ENCODE peak calls at places on chromosome 6, in five cellular contexts. One of them, this sample, is unnamed.

GRCh38 chr6:15588966-15589634 is 73.7 kb downstream of the DTNBP1 start:
- DNase-seq in HepG2: no peak
- DNase-seq in GM12878: no peak
- DNase-seq in SK-N-SH: no peak
- DNase-seq in HCT116: no peak
- DNase-seq in this sample: no peak

GRCh38 chr6:88013015-88013414 is 34.6 kb upstream of the SPACA1 start:
- DNase-seq in GM12878: no peak
- DNase-seq in HCT116: no peak
- DNase-seq in HepG2: no peak
- DNase-seq in SK-N-SH: no peak
- DNase-seq in this sample: no peak

GRCh38 chr6:2990179-2990931 is 9.3 kb upstream of the NQO2 start:
- DNase-seq in HCT116: no peak
- DNase-seq in GM12878: no peak
- DNase-seq in SK-N-SH: no peak
- DNase-seq in HepG2: no peak
- DNase-seq in this sample: no peak

GRCh38 chr6:118297821-118298220 is 250.3 kb upstream of the PLN start:
- DNase-seq in SK-N-SH: no peak
- DNase-seq in HCT116: no peak
- DNase-seq in GM12878: no peak
- DNase-seq in HepG2: no peak
- DNase-seq in this sample: no peak

GRCh38 chr6:64415936-64416335 is 780.3 kb downstream of the PHF3 start:
- DNase-seq in HepG2: no peak
- DNase-seq in SK-N-SH: no peak
- DNase-seq in GM12878: no peak
- DNase-seq in HCT116: no peak
- DNase-seq in this sample: no peak

GRCh38 chr6:387293-387694 is 4.3 kb upstream of the IRF4 start:
- DNase-seq in HCT116: no peak
- DNase-seq in SK-N-SH: no peak
- DNase-seq in GM12878: no peak
- DNase-seq in HepG2: no peak
- DNase-seq in this sample: peak; percentile 52

GRCh38 chr6:113584767-113585166 is 272.4 kb upstream of the MARCKS start:
- DNase-seq in HCT116: no peak
- DNase-seq in GM12878: no peak
- DNase-seq in SK-N-SH: no peak
- DNase-seq in HepG2: no peak
- DNase-seq in this sample: no peak

GRCh38 chr6:14966111-14966901 is 279.6 kb upstream of the JARID2 start:
- DNase-seq in HepG2: no peak
- DNase-seq in HCT116: no peak
- DNase-seq in GM12878: no peak
- DNase-seq in SK-N-SH: no peak
- DNase-seq in this sample: no peak

GRCh38 chr6:71045296-71045695 is 88.4 kb upstream of the B3GAT2 start:
- DNase-seq in SK-N-SH: no peak
- DNase-seq in HCT116: no peak
- DNase-seq in HepG2: no peak
- DNase-seq in GM12878: no peak
- DNase-seq in this sample: no peak

GRCh38 chr6:131740161-131740560 is 29.3 kb upstream of the CTAGE9 start:
- DNase-seq in HepG2: no peak
- DNase-seq in SK-N-SH: no peak
- DNase-seq in GM12878: no peak
- DNase-seq in HCT116: no peak
- DNase-seq in this sample: no peak

GRCh38 chr6:20034408-20034769 is 177.9 kb downstream of the MBOAT1 start:
- DNase-seq in HepG2: no peak
- DNase-seq in GM12878: no peak
- DNase-seq in SK-N-SH: no peak
- DNase-seq in HCT116: no peak
- DNase-seq in this sample: no peak

GRCh38 chr6:137768935-137769334 is 98.1 kb upstream of the TNFAIP3 start:
- DNase-seq in GM12878: no peak
- DNase-seq in SK-N-SH: no peak
- DNase-seq in HCT116: no peak
- DNase-seq in HepG2: no peak
- DNase-seq in this sample: no peak

GRCh38 chr6:26045046-26045938 is 41.9 kb upstream of the HFE start:
- DNase-seq in HCT116: no peak
- DNase-seq in GM12878: peak; percentile 99
- DNase-seq in HepG2: peak; percentile 99
- DNase-seq in SK-N-SH: peak; percentile 77
- DNase-seq in this sample: peak; percentile 97

GRCh38 chr6:32982702-32983492 is 14.5 kb downstream of the BRD2 start:
- DNase-seq in SK-N-SH: no peak
- DNase-seq in HCT116: no peak
- DNase-seq in HepG2: no peak
- DNase-seq in GM12878: no peak
- DNase-seq in this sample: no peak

GRCh38 chr6:52984247-52984646 is 10.8 kb downstream of the GSTA4 start:
- DNase-seq in GM12878: peak; percentile 31
- DNase-seq in SK-N-SH: no peak
- DNase-seq in HCT116: no peak
- DNase-seq in HepG2: no peak
- DNase-seq in this sample: peak; percentile 2

GRCh38 chr6:120869397-120869796 is 464.9 kb downstream of the TBC1D32 start:
- DNase-seq in HepG2: no peak
- DNase-seq in GM12878: no peak
- DNase-seq in SK-N-SH: no peak
- DNase-seq in HCT116: no peak
- DNase-seq in this sample: peak; percentile 5

GRCh38 chr6:5401845-5402738 is 140.8 kb downstream of the FARS2 start:
- DNase-seq in GM12878: no peak
- DNase-seq in HepG2: peak; percentile 19
- DNase-seq in SK-N-SH: no peak
- DNase-seq in HCT116: peak; percentile 12
- DNase-seq in this sample: peak; percentile 32
- TF ChIP-seq JUND in GM12878: no peak
- TF ChIP-seq JUND in HepG2: no peak
- TF ChIP-seq JUND in SK-N-SH: no peak
- TF ChIP-seq JUND in HCT116: no peak
- TF ChIP-seq JUND in this sample: no peak

GRCh38 chr6:13428528-13429405 is 58.6 kb downstream of the GFOD1 start:
- DNase-seq in HCT116: no peak
- DNase-seq in HepG2: no peak
- DNase-seq in SK-N-SH: no peak
- DNase-seq in GM12878: peak; percentile 27
- DNase-seq in this sample: no peak
- TF ChIP-seq JUND in HCT116: no peak
- TF ChIP-seq JUND in HepG2: no peak
- TF ChIP-seq JUND in SK-N-SH: no peak
- TF ChIP-seq JUND in GM12878: peak; percentile 23
- TF ChIP-seq JUND in this sample: no peak

DNA sequence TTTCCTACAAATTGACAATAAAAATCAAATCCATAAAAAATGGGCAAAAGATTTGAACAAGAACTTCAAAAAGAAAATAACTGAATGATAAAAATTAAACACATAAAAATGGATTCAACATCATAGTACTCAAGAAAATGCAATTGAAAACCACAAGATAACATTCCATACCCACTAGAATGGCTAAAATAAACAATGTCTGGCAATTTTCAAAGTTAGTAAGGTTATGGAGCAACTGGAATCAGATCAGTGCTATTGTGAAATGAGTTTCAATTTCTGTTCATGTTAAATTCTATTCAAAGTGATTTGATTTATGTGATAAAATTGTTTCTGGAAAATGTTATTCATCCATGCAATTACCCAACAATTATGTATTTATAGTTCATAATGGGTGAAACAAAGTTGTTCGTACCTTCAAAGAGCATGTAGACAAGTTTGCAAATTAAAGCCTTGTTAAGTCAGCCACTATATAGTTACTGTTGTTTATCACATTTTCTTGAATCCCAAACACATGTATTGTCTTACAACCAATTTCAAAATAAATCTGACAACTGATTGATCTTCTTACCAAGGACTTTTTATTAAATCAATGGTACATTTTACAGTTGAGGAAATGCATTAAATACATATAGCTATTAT is 151.5 kb upstream of the CENPW start:
- DNase-seq in HCT116: no peak
- DNase-seq in GM12878: no peak
- DNase-seq in SK-N-SH: no peak
- DNase-seq in HepG2: peak; percentile 7
- DNase-seq in this sample: no peak
- TF ChIP-seq JUND in HCT116: no peak
- TF ChIP-seq JUND in GM12878: no peak
- TF ChIP-seq JUND in SK-N-SH: peak; percentile 62
- TF ChIP-seq JUND in HepG2: no peak
- TF ChIP-seq JUND in this sample: no peak

DNA sequence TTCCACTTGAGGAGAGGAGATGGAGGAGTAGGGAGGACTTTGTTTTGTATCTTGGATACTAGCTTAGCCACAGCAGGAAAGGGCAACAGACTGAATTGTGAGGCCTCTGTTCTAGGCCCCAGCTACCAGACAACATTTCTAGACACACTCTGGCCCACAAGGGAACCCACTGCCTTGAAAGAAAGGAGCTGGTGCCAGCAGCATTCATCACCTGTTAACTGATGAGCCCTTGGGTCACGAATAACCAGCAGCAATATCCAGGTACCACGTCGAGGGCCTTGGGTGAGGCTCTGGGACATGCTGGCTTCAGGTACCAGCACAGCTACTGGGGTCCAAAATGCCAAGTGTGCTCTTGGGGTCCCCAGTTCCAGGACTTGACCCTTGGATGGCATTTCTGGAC is 165.5 kb downstream of the PRKN start:
- DNase-seq in GM12878: no peak
- DNase-seq in HCT116: no peak
- DNase-seq in SK-N-SH: no peak
- DNase-seq in HepG2: no peak
- DNase-seq in this sample: no peak
- TF ChIP-seq JUND in GM12878: no peak
- TF ChIP-seq JUND in HCT116: no peak
- TF ChIP-seq JUND in SK-N-SH: no peak
- TF ChIP-seq JUND in HepG2: no peak
- TF ChIP-seq JUND in this sample: no peak

GRCh38 chr6:80528115-80528514 is 421.6 kb downstream of the BCKDHB start:
- DNase-seq in HCT116: no peak
- DNase-seq in HepG2: no peak
- DNase-seq in GM12878: no peak
- DNase-seq in SK-N-SH: no peak
- DNase-seq in this sample: no peak

GRCh38 chr6:80530096-80530495 is 423.6 kb downstream of the BCKDHB start:
- DNase-seq in HCT116: no peak
- DNase-seq in GM12878: no peak
- DNase-seq in SK-N-SH: no peak
- DNase-seq in HepG2: no peak
- DNase-seq in this sample: no peak

GRCh38 chr6:80527552-80528052 is 421.1 kb downstream of the BCKDHB start:
- DNase-seq in HepG2: peak; percentile 93
- DNase-seq in SK-N-SH: no peak
- DNase-seq in GM12878: no peak
- DNase-seq in HCT116: no peak
- DNase-seq in this sample: peak; percentile 79

GRCh38 chr6:80535914-80536565 is 429.6 kb downstream of the BCKDHB start:
- DNase-seq in SK-N-SH: no peak
- DNase-seq in HepG2: no peak
- DNase-seq in HCT116: no peak
- DNase-seq in GM12878: no peak
- DNase-seq in this sample: peak; percentile 54

DNA sequence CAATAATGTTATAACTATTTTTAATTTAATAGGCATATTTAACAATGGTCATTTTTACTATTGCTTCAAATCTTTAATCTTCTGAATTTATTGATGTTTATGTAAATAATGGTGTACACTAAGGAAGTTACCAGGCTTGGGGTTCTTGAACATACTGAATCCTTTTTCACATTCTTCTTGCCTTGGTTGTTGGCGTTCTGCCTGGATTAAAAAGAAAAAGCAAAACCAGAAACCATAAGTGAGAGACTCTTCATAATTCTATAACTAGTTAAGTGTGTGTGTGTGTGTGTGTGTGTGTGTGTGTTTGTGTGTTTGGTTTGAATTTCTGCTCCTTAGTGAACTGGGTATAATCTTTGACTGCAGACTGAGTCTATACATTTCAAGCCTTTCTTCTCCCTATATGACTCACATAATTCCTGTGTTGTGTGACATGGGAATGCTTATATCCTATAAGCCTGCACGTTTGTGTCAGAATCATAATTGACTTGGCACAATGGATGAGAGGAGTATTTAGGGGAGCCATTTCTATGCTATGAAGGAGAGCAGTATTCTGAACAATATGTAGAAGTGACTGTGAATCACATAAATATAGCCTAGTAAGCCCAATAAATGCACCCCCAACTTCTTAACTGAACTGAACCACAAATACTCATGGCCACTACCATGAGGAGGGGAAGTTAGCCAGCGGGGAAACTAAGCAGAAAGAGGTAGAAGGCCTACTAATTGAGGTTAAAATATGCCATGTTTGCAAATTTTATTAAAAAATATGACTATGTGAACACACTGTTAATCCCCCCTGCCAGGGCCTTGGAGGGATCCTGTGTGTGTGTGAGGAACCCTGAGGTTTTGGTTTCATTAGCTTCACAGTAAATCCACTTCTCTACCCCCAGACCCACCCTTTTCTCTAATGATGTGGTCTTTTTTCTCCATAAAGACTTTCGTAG is 425.5 kb downstream of the BCKDHB start:
- DNase-seq in HCT116: no peak
- DNase-seq in HepG2: no peak
- DNase-seq in SK-N-SH: no peak
- DNase-seq in GM12878: no peak
- DNase-seq in this sample: no peak
- TF ChIP-seq JUND in HCT116: no peak
- TF ChIP-seq JUND in HepG2: no peak
- TF ChIP-seq JUND in SK-N-SH: no peak
- TF ChIP-seq JUND in GM12878: no peak
- TF ChIP-seq JUND in this sample: no peak

DNA sequence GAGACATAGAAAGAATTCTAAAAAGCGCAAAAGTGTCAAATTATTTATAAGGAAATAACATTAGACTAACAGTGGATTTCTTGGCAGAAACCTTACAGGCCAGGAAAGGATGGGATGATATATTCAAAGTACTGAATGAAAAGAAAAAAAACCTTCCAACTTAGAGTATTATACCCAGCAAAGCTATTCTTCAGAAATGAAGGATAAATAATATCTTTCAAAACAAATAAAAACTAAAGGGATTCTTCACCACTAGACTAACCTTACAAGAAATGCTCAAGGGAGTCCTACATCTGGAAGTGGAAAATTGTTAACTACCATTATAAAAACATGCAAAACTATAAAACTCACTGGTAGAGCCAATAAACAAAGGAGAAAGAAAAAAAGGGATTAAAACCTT is 65.8 kb downstream of the SLC22A2 start:
- DNase-seq in HCT116: no peak
- DNase-seq in GM12878: no peak
- DNase-seq in HepG2: no peak
- DNase-seq in SK-N-SH: no peak
- DNase-seq in this sample: no peak
- TF ChIP-seq JUND in HCT116: no peak
- TF ChIP-seq JUND in GM12878: no peak
- TF ChIP-seq JUND in HepG2: no peak
- TF ChIP-seq JUND in SK-N-SH: no peak
- TF ChIP-seq JUND in this sample: no peak

GRCh38 chr6:40477246-40478126 is 109.7 kb downstream of the LRFN2 start:
- DNase-seq in HepG2: no peak
- DNase-seq in GM12878: no peak
- DNase-seq in SK-N-SH: peak; percentile 56
- DNase-seq in HCT116: no peak
- DNase-seq in this sample: no peak
- TF ChIP-seq JUND in HepG2: no peak
- TF ChIP-seq JUND in GM12878: no peak
- TF ChIP-seq JUND in SK-N-SH: no peak
- TF ChIP-seq JUND in HCT116: no peak
- TF ChIP-seq JUND in this sample: no peak

GRCh38 chr6:11245406-11245990 is 13.0 kb upstream of the NEDD9 start:
- DNase-seq in HepG2: no peak
- DNase-seq in HCT116: no peak
- DNase-seq in SK-N-SH: no peak
- DNase-seq in GM12878: no peak
- DNase-seq in this sample: no peak
- TF ChIP-seq JUND in HepG2: no peak
- TF ChIP-seq JUND in HCT116: no peak
- TF ChIP-seq JUND in SK-N-SH: no peak
- TF ChIP-seq JUND in GM12878: no peak
- TF ChIP-seq JUND in this sample: no peak